ENCODE peak calls at places on chromosomes 3 and 15, in seven cellular contexts. One of them, this sample, is unnamed.

GRCh38 chr15:51803961-51804360 is 25.5 kb upstream of the TMOD3 start:
- DNase-seq in left kidney: no peak
- DNase-seq in CD8-positive, alpha-beta T cell: no peak
- DNase-seq in A172: no peak
- DNase-seq in ureter: no peak
- DNase-seq in GM19239: no peak
- DNase-seq in heart left ventricle: no peak
- DNase-seq in this sample: no peak

GRCh38 chr15:90412356-90413194 is 24.5 kb downstream of the IQGAP1 start:
- DNase-seq in ureter: peak; percentile 81
- DNase-seq in left kidney: peak; percentile 80
- DNase-seq in A172: peak; percentile 70
- DNase-seq in heart left ventricle: no peak
- DNase-seq in GM19239: no peak
- DNase-seq in CD8-positive, alpha-beta T cell: no peak
- DNase-seq in this sample: no peak

GRCh38 chr3:25441234-25441856 is 13.3 kb downstream of the RARB start:
- DNase-seq in left kidney: no peak
- DNase-seq in CD8-positive, alpha-beta T cell: no peak
- DNase-seq in GM19239: no peak
- DNase-seq in ureter: no peak
- DNase-seq in A172: no peak
- DNase-seq in heart left ventricle: no peak
- DNase-seq in this sample: no peak

GRCh38 chr15:67542192-67542461 is 376 bp upstream of the MAP2K5 start:
- DNase-seq in heart left ventricle: no peak
- DNase-seq in A172: no peak
- DNase-seq in left kidney: no peak
- DNase-seq in ureter: no peak
- DNase-seq in GM19239: no peak
- DNase-seq in CD8-positive, alpha-beta T cell: no peak
- DNase-seq in this sample: no peak

GRCh38 chr15:84620626-84621025 is 19.8 kb downstream of the ZSCAN2 start:
- DNase-seq in left kidney: no peak
- DNase-seq in CD8-positive, alpha-beta T cell: no peak
- DNase-seq in heart left ventricle: no peak
- DNase-seq in ureter: no peak
- DNase-seq in A172: no peak
- DNase-seq in GM19239: no peak
- DNase-seq in this sample: no peak

GRCh38 chr15:99433757-99434211 is 132.0 kb upstream of the MEF2A start:
- DNase-seq in heart left ventricle: no peak
- DNase-seq in GM19239: no peak
- DNase-seq in ureter: peak; percentile 39
- DNase-seq in A172: no peak
- DNase-seq in left kidney: no peak
- DNase-seq in CD8-positive, alpha-beta T cell: no peak
- DNase-seq in this sample: no peak

GRCh38 chr15:63987979-63988378 is 58.3 kb downstream of the DAPK2 start:
- DNase-seq in CD8-positive, alpha-beta T cell: no peak
- DNase-seq in GM19239: no peak
- DNase-seq in left kidney: no peak
- DNase-seq in A172: no peak
- DNase-seq in heart left ventricle: no peak
- DNase-seq in ureter: no peak
- DNase-seq in this sample: no peak

GRCh38 chr15:77983708-77984445 is 93.6 kb downstream of the TBC1D2B start:
- DNase-seq in A172: no peak
- DNase-seq in left kidney: no peak
- DNase-seq in CD8-positive, alpha-beta T cell: no peak
- DNase-seq in heart left ventricle: no peak
- DNase-seq in ureter: peak; percentile 39
- DNase-seq in GM19239: no peak
- DNase-seq in this sample: no peak

GRCh38 chr3:108031893-108032292 is 58.9 kb downstream of the CD47 start:
- DNase-seq in CD8-positive, alpha-beta T cell: no peak
- DNase-seq in ureter: no peak
- DNase-seq in left kidney: no peak
- DNase-seq in A172: peak; percentile 23
- DNase-seq in GM19239: no peak
- DNase-seq in heart left ventricle: no peak
- DNase-seq in this sample: no peak

GRCh38 chr3:64223809-64224570 is 1.3 kb downstream of the PRICKLE2 start:
- DNase-seq in heart left ventricle: no peak
- DNase-seq in GM19239: no peak
- DNase-seq in A172: no peak
- DNase-seq in ureter: no peak
- DNase-seq in CD8-positive, alpha-beta T cell: no peak
- DNase-seq in left kidney: peak; percentile 17
- DNase-seq in this sample: no peak

GRCh38 chr15:74392402-74392876 is 25.0 kb upstream of the CYP11A1 start:
- DNase-seq in left kidney: peak; percentile 41
- DNase-seq in ureter: no peak
- DNase-seq in A172: no peak
- DNase-seq in GM19239: no peak
- DNase-seq in heart left ventricle: no peak
- DNase-seq in CD8-positive, alpha-beta T cell: no peak
- DNase-seq in this sample: no peak

GRCh38 chr3:131218196-131218595 is 163.4 kb upstream of the NUDT16 start:
- DNase-seq in GM19239: no peak
- DNase-seq in CD8-positive, alpha-beta T cell: no peak
- DNase-seq in A172: peak; percentile 66
- DNase-seq in left kidney: no peak
- DNase-seq in heart left ventricle: no peak
- DNase-seq in ureter: no peak
- DNase-seq in this sample: no peak

GRCh38 chr3:113531826-113532697 is at the start of gene SIDT1:
- DNase-seq in GM19239: no peak
- DNase-seq in heart left ventricle: no peak
- DNase-seq in CD8-positive, alpha-beta T cell: peak; percentile 59
- DNase-seq in left kidney: peak; percentile 73
- DNase-seq in A172: peak; percentile 18
- DNase-seq in ureter: peak; percentile 68
- DNase-seq in this sample: peak; percentile 68

GRCh38 chr3:104214277-104214676 is 1152.4 kb upstream of the ALCAM start:
- DNase-seq in A172: no peak
- DNase-seq in GM19239: no peak
- DNase-seq in left kidney: no peak
- DNase-seq in CD8-positive, alpha-beta T cell: no peak
- DNase-seq in heart left ventricle: no peak
- DNase-seq in ureter: no peak
- DNase-seq in this sample: no peak

GRCh38 chr3:114624676-114625181 is 330.9 kb downstream of the TIGIT start:
- DNase-seq in heart left ventricle: peak; percentile 98
- DNase-seq in GM19239: no peak
- DNase-seq in ureter: peak; percentile 85
- DNase-seq in left kidney: peak; percentile 70
- DNase-seq in CD8-positive, alpha-beta T cell: no peak
- DNase-seq in A172: peak; percentile 97
- DNase-seq in this sample: no peak